ENCODE peak calls at places on chromosomes 12 and 14, in nine cellular contexts. C is HAP-1, O is psoas muscle, B is lung, Z is tibial artery, K is GM23248, J is endothelial cell of umbilical vein, W is adipocyte, L is H1. G is an unnamed sample. For H3K4me1, the result is how much of the 10 kb centered on the place peaks cover.

GRCh38 chr14:85415015-85415712 is 114.8 kb upstream of the FLRT2 start:
- DNase-seq in C (no peak), O (no peak), B (peak), Z (peak), K (peak), J (peak), W (peak), L (peak), G (no peak)

GRCh38 chr12:129467749-129468148 is 436.1 kb downstream of the TMEM132D start:
- DNase-seq in C (no peak), O (no peak), B (no peak), Z (no peak), K (no peak), J (no peak), W (no peak), L (no peak), G (no peak)

GRCh38 chr12:87270894-87271293 is 758.3 kb downstream of the C12orf50 start:
- DNase-seq in C (no peak), O (no peak), B (no peak), Z (no peak), K (peak), J (no peak), W (peak), L (no peak), G (no peak)

GRCh38 chr12:85733441-85733840 is 102.8 kb downstream of the RASSF9 start:
- DNase-seq in C (no peak), O (no peak), B (no peak), Z (no peak), K (peak), J (peak), W (peak), L (no peak), G (no peak)

GRCh38 chr14:72024043-72024407 is 91.8 kb downstream of the RGS6 start:
- DNase-seq in C (peak), O (no peak), B (no peak), Z (peak), K (peak), J (peak), W (peak), L (peak), G (no peak)

GRCh38 chr14:104422301-104423223 is 157.0 kb upstream of the C14orf180 start:
- DNase-seq in C (no peak), O (peak), B (no peak), Z (no peak), K (no peak), J (no peak), W (no peak), L (no peak), G (no peak)

GRCh38 chr12:122976648-122976975 is 1.6 kb downstream of the OGFOD2 start:
- DNase-seq in C (no peak), O (peak), B (no peak), Z (no peak), K (no peak), J (no peak), W (no peak), L (no peak), G (no peak)

GRCh38 chr14:52272375-52272774 is 4.9 kb downstream of the PTGDR start:
- DNase-seq in C (peak), O (no peak), B (no peak), Z (no peak), K (peak), J (no peak), W (peak), L (peak), G (no peak)

GRCh38 chr12:33770652-33771051 is 251.6 kb upstream of the ALG10 start:
- DNase-seq in C (no peak), O (no peak), B (no peak), Z (no peak), K (no peak), J (no peak), W (no peak), L (no peak), G (no peak)

GRCh38 chr14:76236172-76237130 is 84.7 kb downstream of the GPATCH2L start:
- DNase-seq in C (no peak), O (no peak), B (no peak), Z (no peak), K (peak), J (no peak), W (no peak), L (no peak), G (no peak)

GRCh38 chr14:52351191-52351560 is 37.1 kb downstream of the PTGER2 start:
- DNase-seq in C (no peak), O (no peak), B (no peak), Z (no peak), K (peak), J (no peak), W (no peak), L (no peak), G (no peak)

GRCh38 chr12:99809921-99810320 is 162.4 kb downstream of the GARIN6 start:
- DNase-seq in C (no peak), O (no peak), B (no peak), Z (no peak), K (no peak), J (no peak), W (no peak), L (no peak), G (no peak)

GRCh38 chr14:33880330-33880729 is 70.5 kb downstream of the EGLN3 start:
- DNase-seq in C (no peak), O (no peak), B (no peak), Z (no peak), K (no peak), J (no peak), W (no peak), L (no peak), G (no peak)

GRCh38 chr14:100787659-100788058 is 38.3 kb upstream of the MEG3 start:
- DNase-seq in C (no peak), O (peak), B (no peak), Z (no peak), K (no peak), J (no peak), W (no peak), L (no peak), G (no peak)

GRCh38 chr14:34362625-34363251 is 99.3 kb downstream of the SPTSSA start:
- DNase-seq in C (no peak), O (no peak), B (no peak), Z (no peak), K (peak), J (no peak), W (no peak), L (no peak), G (no peak)

GRCh38 chr12:112936927-112937326 is 1.3 kb upstream of the OAS3 start:
- DNase-seq in C (no peak), O (no peak), B (no peak), Z (no peak), K (no peak), J (no peak), W (no peak), L (no peak), G (no peak)

GRCh38 chr12:121812921-121813896 is 9.4 kb downstream of the SETD1B start:
- DNase-seq in C (no peak), O (peak), B (no peak), Z (no peak), K (peak), J (no peak), W (peak), L (no peak), G (no peak)

GRCh38 chr12:114478891-114479290 is 72.9 kb upstream of the TBX5 start:
- DNase-seq in C (no peak), O (no peak), B (no peak), Z (no peak), K (no peak), J (no peak), W (no peak), L (no peak), G (no peak)

GRCh38 chr12:27782481-27782880 is 2.4 kb upstream of the MANSC4 start:
- DNase-seq in C (no peak), O (no peak), B (no peak), Z (no peak), K (peak), J (no peak), W (peak), L (no peak), G (no peak)

GRCh38 chr12:124562018-124562795 is 5.2 kb downstream of the NCOR2 start:
- DNase-seq in C (no peak), O (no peak), B (no peak), Z (no peak), K (no peak), J (no peak), W (no peak), L (no peak), G (no peak)

DNA sequence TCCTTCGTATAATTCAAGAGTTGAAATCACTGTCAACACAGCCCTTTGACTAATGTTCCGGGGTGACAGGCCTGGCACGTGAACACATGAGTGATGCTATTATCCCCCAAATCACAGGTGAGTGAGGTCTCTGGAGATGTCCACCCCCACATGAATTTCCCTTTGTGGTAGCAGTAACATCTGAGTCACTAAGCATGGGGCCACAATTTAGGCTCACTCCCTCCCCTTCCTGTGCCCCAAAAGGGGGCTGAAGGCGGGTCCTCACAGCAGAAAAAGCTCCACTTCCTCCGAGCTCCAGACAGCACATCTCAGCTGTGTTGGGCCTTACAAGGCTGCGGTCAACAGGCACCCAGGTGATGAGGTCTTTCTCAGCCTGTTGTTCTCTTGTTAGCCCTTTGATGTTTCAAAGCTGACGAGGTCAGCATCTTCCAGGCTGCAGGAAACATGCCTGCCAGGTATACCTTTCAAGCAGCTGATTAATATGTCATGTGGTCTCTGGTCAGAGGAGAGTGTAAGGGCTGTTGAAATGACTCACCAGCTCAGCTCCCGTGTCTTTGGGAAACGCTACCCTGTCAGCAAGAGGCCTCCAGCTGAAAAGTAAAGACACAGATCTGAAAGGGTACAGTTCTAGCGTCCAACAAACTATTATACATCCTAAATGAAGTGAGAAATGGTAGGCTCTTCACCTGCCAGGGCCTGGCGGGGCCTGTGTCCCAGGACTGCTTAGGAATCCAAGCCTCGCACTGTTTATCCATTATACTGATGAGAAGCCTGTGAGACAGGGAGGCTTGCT is 107.3 kb downstream of the ZFP36L1 start:
- DNase-seq in C (no peak), O (peak), B (no peak), Z (no peak), K (peak), J (no peak), W (peak), L (no peak), G (peak)
- H3K4me1 ChIP-seq in C (under half), O (under half), B (under half), Z (under half), K (half or more), J (under half), W (half or more), L (under half), G (under half)

GRCh38 chr14:94560782-94561655 is at the start of gene SERPINA4:
- DNase-seq in C (no peak), O (no peak), B (no peak), Z (no peak), K (no peak), J (no peak), W (no peak), L (no peak), G (no peak)

GRCh38 chr14:94559638-94560290 is 1.5 kb upstream of the SERPINA4 start:
- DNase-seq in C (no peak), O (peak), B (no peak), Z (no peak), K (no peak), J (no peak), W (no peak), L (no peak), G (no peak)

GRCh38 chr14:94557327-94557726 is 3.9 kb upstream of the SERPINA4 start:
- DNase-seq in C (no peak), O (no peak), B (no peak), Z (no peak), K (no peak), J (no peak), W (no peak), L (no peak), G (no peak)

GRCh38 chr14:94560291-94560665 is 964 bp upstream of the SERPINA4 start:
- DNase-seq in C (no peak), O (peak), B (no peak), Z (no peak), K (no peak), J (no peak), W (no peak), L (no peak), G (no peak)

DNA sequence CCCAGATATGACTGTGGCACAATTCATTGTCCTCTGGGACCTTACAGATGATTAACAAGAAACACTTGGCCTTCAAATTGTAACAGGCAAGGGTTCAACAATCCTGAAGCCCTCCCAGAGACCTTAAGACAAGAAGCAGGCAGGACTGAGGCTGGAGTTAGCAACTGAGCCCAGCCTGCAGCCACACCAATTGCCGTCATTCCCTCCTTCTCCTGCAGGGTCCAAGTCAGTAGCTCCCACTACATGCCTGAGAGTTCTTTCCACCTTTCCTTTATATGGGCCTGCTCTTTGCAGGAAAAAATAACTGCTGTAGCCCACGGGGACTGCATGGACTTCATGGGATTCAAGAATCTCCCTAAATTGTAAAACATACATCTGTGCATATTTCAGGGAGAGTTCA is 2.4 kb upstream of the SERPINA4 start:
- DNase-seq in C (no peak), O (no peak), B (no peak), Z (no peak), K (no peak), J (no peak), W (no peak), L (no peak), G (no peak)
- H3K4me1 ChIP-seq in C (under half), O (under half), B (under half), Z (under half), K (under half), J (under half), W (under half), L (under half), G (under half)

GRCh38 chr12:32505546-32505945 is 106.2 kb downstream of the FGD4 start:
- DNase-seq in C (no peak), O (no peak), B (no peak), Z (no peak), K (no peak), J (peak), W (no peak), L (no peak), G (no peak)

GRCh38 chr12:32501835-32502333 is 102.5 kb downstream of the FGD4 start:
- DNase-seq in C (peak), O (peak), B (no peak), Z (peak), K (peak), J (peak), W (peak), L (peak), G (no peak)

GRCh38 chr12:32505067-32505466 is 105.7 kb downstream of the FGD4 start:
- DNase-seq in C (no peak), O (no peak), B (no peak), Z (no peak), K (no peak), J (no peak), W (peak), L (no peak), G (no peak)

GRCh38 chr12:32504626-32505025 is 105.3 kb downstream of the FGD4 start:
- DNase-seq in C (no peak), O (no peak), B (no peak), Z (no peak), K (no peak), J (peak), W (no peak), L (no peak), G (no peak)

DNA sequence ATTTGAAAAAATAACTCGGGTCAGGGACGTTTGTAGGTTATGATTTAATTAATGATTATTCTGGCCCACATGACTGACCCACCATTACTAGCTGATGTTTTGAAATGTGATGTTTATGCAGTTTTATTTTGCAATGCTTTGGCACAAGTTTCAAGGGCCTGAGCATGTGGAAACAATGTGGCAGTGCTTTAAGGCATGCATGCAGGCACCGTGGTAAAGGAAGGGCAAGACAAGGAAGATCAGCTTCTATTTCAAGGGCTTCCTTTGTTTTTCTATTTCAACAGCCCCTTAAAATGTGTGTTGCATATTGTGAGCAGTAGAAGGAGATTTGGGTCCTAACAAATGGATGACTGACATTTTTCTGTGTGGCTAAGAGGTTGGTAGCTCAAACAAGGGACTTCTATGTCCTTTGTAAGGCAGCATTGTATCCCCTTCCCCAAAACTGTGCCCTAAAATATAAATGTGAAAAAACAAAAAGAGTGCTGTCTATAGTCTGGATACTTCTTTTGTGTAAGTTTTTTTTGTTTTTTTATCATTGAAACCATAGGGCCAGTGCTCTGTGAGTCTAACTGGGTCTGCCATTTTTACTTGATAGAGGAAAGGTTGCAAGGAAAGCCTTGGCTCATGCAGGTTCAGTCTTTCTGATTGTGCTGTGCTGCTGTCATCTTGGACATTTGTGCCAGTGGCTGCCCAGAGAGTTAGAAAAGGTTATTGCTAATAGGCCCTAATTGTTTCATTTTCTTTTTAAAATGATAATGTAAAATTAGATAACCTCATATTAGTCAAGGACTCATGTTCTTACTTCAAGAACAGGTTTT is 103.5 kb downstream of the FGD4 start:
- DNase-seq in C (peak), O (no peak), B (peak), Z (peak), K (peak), J (peak), W (peak), L (no peak), G (no peak)
- H3K4me1 ChIP-seq in C (under half), O (half or more), B (under half), Z (under half), K (under half), J (under half), W (under half), L (under half), G (under half)

DNA sequence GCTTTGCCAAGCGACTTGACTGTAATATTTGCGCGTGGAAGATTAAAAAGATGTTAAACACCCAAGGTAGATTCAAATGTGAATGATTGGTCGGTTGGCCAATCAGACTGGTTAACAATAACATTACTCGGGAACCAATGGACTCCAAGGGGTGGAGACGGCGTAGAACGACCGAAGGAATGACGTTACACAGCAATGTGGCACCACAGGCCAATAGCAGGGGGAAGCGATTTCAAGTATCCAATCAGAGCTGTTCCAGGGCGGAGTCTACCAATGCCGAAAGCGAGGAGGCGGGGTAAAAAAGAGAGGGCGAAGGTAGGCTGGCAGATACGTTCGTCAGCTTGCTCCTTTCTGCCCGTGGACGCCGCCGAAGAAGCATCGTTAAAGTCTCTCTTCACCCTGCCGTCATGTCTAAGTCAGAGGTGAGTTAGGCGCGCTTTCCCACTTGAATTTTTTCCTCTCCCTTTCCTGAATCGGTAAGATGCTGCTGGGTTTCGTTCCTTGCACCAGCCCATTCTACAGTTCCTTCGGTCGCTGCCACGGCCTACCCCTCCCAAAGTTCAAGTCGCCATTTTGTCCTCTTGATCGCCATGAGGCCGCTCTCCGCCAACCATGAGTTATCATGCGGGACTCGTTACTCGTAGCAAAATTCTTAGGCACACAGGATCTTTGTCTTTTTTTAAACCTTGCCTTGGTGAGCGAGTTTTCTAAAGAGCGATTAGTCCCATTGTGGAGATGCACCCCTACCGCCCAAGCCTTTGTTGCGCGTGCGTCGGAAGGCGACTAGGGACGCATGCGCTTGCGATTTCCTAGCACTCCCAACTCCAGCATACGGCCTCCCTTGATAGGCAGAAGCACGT is at the start of gene HNRNPA1:
- DNase-seq in C (peak), O (peak), B (peak), Z (peak), K (peak), J (peak), W (peak), L (peak), G (peak)
- H3K4me1 ChIP-seq in C (under half), O (half or more), B (under half), Z (half or more), K (under half), J (under half), W (under half), L (under half), G (half or more)

GRCh38 chr12:132761032-132761910 is at the start of gene ANKLE2:
- DNase-seq in C (peak), O (peak), B (peak), Z (peak), K (peak), J (peak), W (peak), L (no peak), G (peak)

GRCh38 chr12:132766380-132767085 is 4.9 kb upstream of the ANKLE2 start:
- DNase-seq in C (no peak), O (peak), B (no peak), Z (peak), K (peak), J (peak), W (no peak), L (no peak), G (no peak)

GRCh38 chr12:132761911-132762583 is 415 bp upstream of the ANKLE2 start:
- DNase-seq in C (peak), O (peak), B (peak), Z (peak), K (peak), J (peak), W (peak), L (peak), G (peak)

GRCh38 chr12:132764231-132764630 is 2.6 kb upstream of the ANKLE2 start:
- DNase-seq in C (no peak), O (peak), B (no peak), Z (no peak), K (no peak), J (no peak), W (no peak), L (no peak), G (no peak)

GRCh38 chr12:132765366-132765765 is 3.7 kb upstream of the ANKLE2 start:
- DNase-seq in C (no peak), O (peak), B (no peak), Z (no peak), K (no peak), J (no peak), W (no peak), L (no peak), G (no peak)
- H3K4me1 ChIP-seq in C (under half), O (under half), B (under half), Z (under half), K (under half), J (under half), W (under half), L (under half), G (under half)

G was measured in naive thymus-derived CD4-positive, alpha-beta T cell.